ENCODE peak calls at places on chromosomes 6 and 20, in five cellular contexts. I is neuronal stem cell, S is mesendoderm, Y is IMR-90, E is mesenchymal stem cell. F is an unnamed sample.

GRCh38 chr6:164507197-164507957 is 802.0 kb downstream of the C6orf118 start:
- DNase-seq in Y (no peak), E (peak), I (no peak), S (no peak), F (no peak)

GRCh38 chr6:142500265-142500786 is 198.5 kb downstream of the ADGRG6 start:
- DNase-seq in S (no peak), E (no peak), I (no peak), Y (no peak), F (no peak)

GRCh38 chr6:100209323-100210137 is 215.5 kb upstream of the MCHR2 start:
- DNase-seq in Y (peak), S (no peak), E (no peak), I (no peak), F (no peak)

GRCh38 chr6:136782021-136782770 is 10.1 kb downstream of the MAP3K5 start:
- DNase-seq in I (no peak), Y (peak), E (peak), S (peak), F (no peak)

GRCh38 chr6:52415917-52416628 is 4.1 kb upstream of the EFHC1 start:
- DNase-seq in I (no peak), E (peak), Y (peak), S (no peak), F (no peak)

GRCh38 chr6:15901141-15902115 is 227.5 kb upstream of the MYLIP start:
- DNase-seq in S (no peak), E (peak), Y (no peak), I (no peak), F (no peak)

GRCh38 chr6:38722037-38722436 is 6.9 kb downstream of the DNAH8 start:
- DNase-seq in I (no peak), E (no peak), Y (no peak), S (no peak), F (no peak)

GRCh38 chr6:51398064-51398740 is 579.5 kb downstream of the TFAP2B start:
- DNase-seq in I (no peak), Y (no peak), S (peak), E (no peak), F (no peak)

GRCh38 chr6:152099816-152100618 is 292.5 kb downstream of the ESR1 start:
- DNase-seq in Y (peak), E (peak), I (no peak), S (peak), F (no peak)

GRCh38 chr20:49122920-49123319 is 65.2 kb downstream of the STAU1 start:
- DNase-seq in Y (no peak), I (no peak), E (no peak), S (no peak), F (no peak)

GRCh38 chr6:169957351-169957963 is 206.0 kb downstream of the ERMARD start:
- DNase-seq in I (no peak), S (no peak), E (no peak), Y (no peak), F (no peak)

GRCh38 chr20:12173333-12173732 is 255.6 kb downstream of the BTBD3 start:
- DNase-seq in Y (peak), I (no peak), E (no peak), S (no peak), F (no peak)

GRCh38 chr6:150343434-150343833 is 25.4 kb upstream of the IYD start:
- DNase-seq in S (no peak), I (no peak), E (no peak), Y (peak), F (no peak)

GRCh38 chr6:108068618-108069017 is 5.9 kb downstream of the OSTM1 start:
- DNase-seq in S (no peak), I (no peak), E (no peak), Y (no peak), F (no peak)

GRCh38 chr6:74585779-74586178 is 620.1 kb downstream of the COL12A1 start:
- DNase-seq in I (no peak), Y (peak), E (no peak), S (no peak), F (no peak)

GRCh38 chr6:112296122-112296521 is 41.8 kb upstream of the LAMA4 start:
- DNase-seq in I (no peak), S (peak), Y (peak), E (peak), F (peak)

GRCh38 chr6:30101423-30101938 is 11.4 kb downstream of the TRIM31 start:
- DNase-seq in E (peak), Y (no peak), I (no peak), S (no peak), F (no peak)

GRCh38 chr6:134523903-134524302 is 206.0 kb upstream of the SGK1 start:
- DNase-seq in I (no peak), S (no peak), Y (no peak), E (no peak), F (no peak)

GRCh38 chr20:60009826-60010616 is 51.8 kb downstream of the CDH26 start:
- DNase-seq in E (no peak), Y (no peak), S (peak), I (no peak), F (peak)

GRCh38 chr6:12185081-12185673 is 105.0 kb upstream of the EDN1 start:
- DNase-seq in I (no peak), E (no peak), Y (no peak), S (no peak), F (no peak)

GRCh38 chr20:32019156-32019510 is 8.9 kb downstream of the CCM2L start:
- DNase-seq in Y (no peak), E (no peak), I (peak), S (peak), F (peak)

GRCh38 chr6:130811932-130812331 is 15.3 kb upstream of the SMLR1 start:
- DNase-seq in S (no peak), Y (peak), E (peak), I (no peak), F (no peak)

GRCh38 chr20:2874456-2874855 is 1.2 kb downstream of the PTPRA start:
- DNase-seq in S (no peak), Y (peak), I (no peak), E (peak), F (no peak)

GRCh38 chr6:143734641-143735063 is 56.9 kb downstream of the PHACTR2 start:
- DNase-seq in I (no peak), S (no peak), Y (no peak), E (no peak), F (no peak)

GRCh38 chr6:89154131-89154530 is 8.3 kb downstream of the PM20D2 start:
- DNase-seq in I (no peak), S (no peak), Y (peak), E (no peak), F (no peak)

GRCh38 chr6:154249499-154250298 is 106.9 kb downstream of the IPCEF1 start:
- DNase-seq in S (no peak), Y (no peak), I (no peak), E (no peak), F (no peak)

GRCh38 chr6:60754879-60755278 is 1531.1 kb downstream of the KHDRBS2 start:
- DNase-seq in E (no peak), I (no peak), S (peak), Y (no peak), F (no peak)

GRCh38 chr20:59933849-59934585 is 580 bp upstream of the SYCP2 start:
- DNase-seq in Y (peak), E (peak), I (peak), S (peak), F (peak)

GRCh38 chr20:54643761-54644160 is 168.4 kb downstream of the DOK5 start:
- DNase-seq in Y (peak), E (no peak), S (no peak), I (no peak), F (no peak)

GRCh38 chr20:6812530-6812929 is 45.0 kb downstream of the BMP2 start:
- DNase-seq in Y (no peak), S (peak), E (no peak), I (no peak), F (no peak)

GRCh38 chr6:43734294-43734665 is 35.7 kb upstream of the VEGFA start:
- DNase-seq in Y (no peak), I (no peak), E (no peak), S (no peak), F (no peak)
- H3K18ac ChIP-seq in Y (no peak), I (peak), E (no peak), S (no peak), F (no peak)

GRCh38 chr20:24275946-24276705 is 193.3 kb upstream of the SYNDIG1 start:
- DNase-seq in S (peak), E (no peak), I (no peak), Y (no peak), F (no peak)
- H3K18ac ChIP-seq in S (no peak), E (no peak), I (no peak), Y (no peak), F (no peak)

GRCh38 chr20:47535088-47535487 is 33.4 kb downstream of the NCOA3 start:
- DNase-seq in S (peak), Y (no peak), E (no peak), I (peak), F (peak)

GRCh38 chr20:47533518-47534062 is 31.9 kb downstream of the NCOA3 start:
- DNase-seq in I (no peak), Y (no peak), S (no peak), E (no peak), F (no peak)

GRCh38 chr20:47532002-47532401 is 30.3 kb downstream of the NCOA3 start:
- DNase-seq in I (no peak), Y (no peak), S (no peak), E (no peak), F (no peak)

GRCh38 chr20:47534405-47534804 is 32.7 kb downstream of the NCOA3 start:
- DNase-seq in Y (no peak), E (no peak), I (no peak), S (no peak), F (no peak)

DNA sequence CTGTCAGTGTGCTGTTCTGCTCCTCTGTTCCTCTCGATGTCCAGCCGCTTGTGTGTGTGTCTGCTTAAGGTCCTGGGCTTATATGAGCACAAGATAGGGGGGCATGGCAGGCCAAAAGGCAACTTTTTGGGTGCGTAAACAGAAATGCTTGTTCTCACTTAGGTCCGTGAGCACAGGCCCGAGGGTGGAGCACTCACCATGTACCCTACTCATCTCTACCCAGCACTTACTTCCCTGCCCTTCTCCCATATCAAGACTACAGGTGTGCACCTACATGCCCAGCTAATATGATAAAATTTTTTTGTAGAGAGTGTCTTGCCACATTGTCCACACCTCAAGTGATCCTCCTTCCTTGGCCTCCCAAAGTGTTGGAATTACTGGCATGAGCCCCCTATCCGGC is 34.3 kb downstream of the NCOA3 start:
- DNase-seq in I (no peak), E (no peak), S (no peak), Y (no peak), F (no peak)
- H3K18ac ChIP-seq in I (no peak), E (no peak), S (no peak), Y (no peak), F (no peak)

DNA sequence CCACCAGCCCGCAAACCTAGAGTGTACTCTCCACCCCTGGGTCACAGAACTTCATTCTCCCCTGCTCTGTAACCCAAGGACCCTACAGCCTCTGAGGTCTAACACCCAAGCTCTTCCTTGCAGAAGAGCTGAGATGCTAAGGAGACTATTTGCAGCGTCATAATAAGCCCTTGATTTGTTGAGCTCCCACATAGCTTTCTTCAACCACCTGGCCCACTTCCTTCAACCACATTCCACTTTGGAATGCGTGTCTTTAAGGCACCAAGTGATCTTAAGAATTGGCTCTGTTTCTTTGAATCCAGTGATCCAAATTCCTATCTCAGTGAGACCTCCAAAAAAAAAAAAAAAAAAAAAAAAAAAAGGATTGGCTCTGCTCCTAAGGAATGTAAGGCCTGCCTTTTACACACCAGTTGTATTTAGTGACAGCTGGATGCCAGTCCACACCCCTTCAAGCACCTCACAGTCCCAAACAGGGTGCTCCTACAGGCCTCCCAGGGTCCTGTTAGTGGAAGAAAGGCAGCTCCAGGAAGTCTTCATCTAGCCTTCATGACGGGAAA is 106.2 kb downstream of the UBE3D start:
- DNase-seq in E (peak), I (peak), Y (peak), S (peak), F (peak)
- H3K18ac ChIP-seq in E (peak), I (peak), Y (peak), S (peak), F (peak)

DNA sequence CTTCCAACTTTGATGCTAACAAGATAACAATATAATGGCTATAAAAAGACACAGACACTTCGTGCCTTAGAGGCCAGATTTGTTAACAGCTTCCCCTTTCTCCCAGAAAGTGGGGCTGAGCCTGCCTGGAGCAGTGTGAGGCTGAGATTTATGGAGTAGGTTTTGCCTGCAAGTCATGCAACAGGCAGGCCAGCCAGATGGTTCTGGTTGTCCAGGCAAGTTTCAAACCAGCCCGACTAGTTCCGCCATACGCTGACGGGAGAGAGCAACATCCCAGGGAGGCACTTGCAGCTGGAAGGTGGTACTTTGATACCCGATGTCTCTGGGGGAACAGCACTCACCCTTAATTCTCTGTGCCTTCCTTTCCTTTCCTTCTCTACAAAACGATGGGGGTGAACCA is 81.3 kb upstream of the NAA20 start:
- DNase-seq in Y (no peak), E (peak), S (no peak), I (no peak), F (no peak)
- H3K18ac ChIP-seq in Y (no peak), E (peak), S (no peak), I (no peak), F (no peak)

GRCh38 chr20:46202758-46203509 is 84.8 kb downstream of the CD40 start:
- DNase-seq in I (no peak), E (no peak), Y (no peak), S (no peak), F (no peak)
- H3K18ac ChIP-seq in I (peak), E (no peak), Y (no peak), S (no peak), F (no peak)

GRCh38 chr20:43670423-43670822 is 3.5 kb downstream of the MYBL2 start:
- DNase-seq in I (no peak), S (no peak), E (no peak), Y (no peak), F (no peak)

GRCh38 chr20:43665466-43666176 is 1.3 kb upstream of the MYBL2 start:
- DNase-seq in I (no peak), S (peak), Y (no peak), E (no peak), F (no peak)

GRCh38 chr20:43666376-43667328 is at the start of gene MYBL2:
- DNase-seq in S (peak), Y (peak), I (peak), E (peak), F (peak)

GRCh38 chr20:43669332-43669731 is 2.4 kb downstream of the MYBL2 start:
- DNase-seq in I (no peak), S (no peak), E (peak), Y (peak), F (no peak)

DNA sequence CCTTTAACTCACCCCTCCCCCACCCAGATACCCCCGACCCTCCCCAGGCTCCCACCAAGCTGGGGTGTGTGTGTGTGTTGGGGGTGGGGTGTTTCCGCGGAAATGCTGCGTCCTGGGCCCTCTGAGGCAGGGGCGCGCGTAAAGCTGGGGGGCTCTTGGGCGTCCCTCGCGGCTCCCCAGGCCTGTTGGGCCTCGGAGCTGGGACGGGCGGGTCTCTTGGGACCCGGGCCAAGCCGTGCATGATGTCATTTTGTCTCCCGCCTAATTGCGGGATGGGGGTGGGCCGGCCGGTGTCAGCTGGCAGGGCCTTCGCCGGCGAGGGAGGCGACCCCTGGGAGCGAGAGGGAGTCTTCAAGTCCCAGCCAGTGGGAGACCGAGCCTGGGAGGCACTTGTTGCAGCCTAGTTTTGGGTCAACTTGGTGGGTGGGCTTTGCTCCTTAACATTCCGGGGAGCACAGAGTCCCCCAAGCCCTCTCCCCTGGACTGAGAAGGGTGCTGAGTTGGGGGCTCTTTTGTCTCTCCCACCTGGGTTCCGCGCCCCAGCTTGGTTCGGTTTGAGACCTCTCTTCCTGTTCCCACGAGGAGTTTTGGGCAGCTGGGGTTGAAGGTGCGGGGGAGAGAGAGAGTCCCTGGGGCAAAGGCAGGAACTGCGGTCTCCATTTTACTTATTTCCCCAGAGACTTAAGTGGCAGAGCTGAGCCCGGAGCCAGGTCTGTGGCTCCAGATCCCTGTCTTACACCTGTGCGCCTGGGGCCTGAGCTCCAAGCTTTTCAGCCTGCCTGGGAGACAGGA is 623 bp downstream of the MYBL2 start:
- DNase-seq in Y (no peak), S (peak), E (peak), I (peak), F (peak)
- H3K18ac ChIP-seq in Y (no peak), S (peak), E (no peak), I (peak), F (peak)

GRCh38 chr6:41927253-41927652 is 6.0 kb downstream of the BYSL start:
- DNase-seq in Y (no peak), S (no peak), I (no peak), E (no peak), F (no peak)
- H3K18ac ChIP-seq in Y (no peak), S (no peak), I (no peak), E (no peak), F (no peak)

GRCh38 chr6:34574647-34575293 is 18.6 kb upstream of the SPDEF start:
- DNase-seq in S (no peak), I (no peak), E (no peak), Y (no peak), F (no peak)

GRCh38 chr6:34576286-34576955 is 20.3 kb upstream of the SPDEF start:
- DNase-seq in I (no peak), E (peak), Y (no peak), S (no peak), F (no peak)

GRCh38 chr6:34572585-34572984 is 16.5 kb upstream of the SPDEF start:
- DNase-seq in I (no peak), E (no peak), Y (no peak), S (no peak), F (no peak)

GRCh38 chr6:34573567-34574183 is 17.5 kb upstream of the SPDEF start:
- DNase-seq in Y (no peak), I (no peak), E (no peak), S (no peak), F (no peak)

GRCh38 chr6:34575326-34575725 is 19.2 kb upstream of the SPDEF start:
- DNase-seq in E (no peak), S (peak), I (no peak), Y (no peak), F (peak)
- H3K18ac ChIP-seq in E (no peak), S (no peak), I (peak), Y (no peak), F (no peak)

GRCh38 chr20:57392512-57393271 is 1.5 kb downstream of the RBM38 start:
- DNase-seq in I (no peak), E (no peak), Y (no peak), S (no peak), F (no peak)
- H3K18ac ChIP-seq in I (peak), E (no peak), Y (no peak), S (peak), F (no peak)